ENCODE peak calls at places on chromosome 20, in four cellular contexts. One of them, this sample, is unnamed.
A peak's percentile ranks its signal among the peaks of the same experiment; 100 is the strongest.

GRCh38 chr20:35151739-35152138 is 4.6 kb upstream of the EDEM2 start:
- DNase-seq in A549: no peak
- DNase-seq in osteocyte: no peak
- DNase-seq in lower leg skin: no peak
- DNase-seq in this sample: no peak

GRCh38 chr20:7938058-7938457 is 2.2 kb downstream of the HAO1 start:
- DNase-seq in A549: no peak
- DNase-seq in osteocyte: no peak
- DNase-seq in lower leg skin: no peak
- DNase-seq in this sample: no peak

GRCh38 chr20:63094767-63095499 is 88.2 kb upstream of the BHLHE23 start:
- DNase-seq in A549: no peak
- DNase-seq in osteocyte: peak; percentile 76
- DNase-seq in lower leg skin: no peak
- DNase-seq in this sample: peak; percentile 62

GRCh38 chr20:38771621-38772020 is 23.4 kb downstream of the ACTR5 start:
- DNase-seq in A549: no peak
- DNase-seq in osteocyte: no peak
- DNase-seq in lower leg skin: no peak
- DNase-seq in this sample: peak; percentile 47

GRCh38 chr20:33262658-33263065 is 20.4 kb upstream of the BPIFB1 start:
- DNase-seq in A549: peak; percentile 68
- DNase-seq in osteocyte: no peak
- DNase-seq in lower leg skin: no peak
- DNase-seq in this sample: no peak

GRCh38 chr20:63052571-63053429 is 46.0 kb upstream of the BHLHE23 start:
- DNase-seq in A549: no peak
- DNase-seq in osteocyte: no peak
- DNase-seq in lower leg skin: no peak
- DNase-seq in this sample: no peak

GRCh38 chr20:3614509-3614908 is 48.7 kb downstream of the GFRA4 start:
- DNase-seq in A549: no peak
- DNase-seq in osteocyte: no peak
- DNase-seq in lower leg skin: no peak
- DNase-seq in this sample: no peak

GRCh38 chr20:33568378-33569289 is 78.7 kb downstream of the CBFA2T2 start:
- DNase-seq in A549: no peak
- DNase-seq in osteocyte: no peak
- DNase-seq in lower leg skin: peak; percentile 47
- DNase-seq in this sample: no peak

GRCh38 chr20:40868568-40869223 is 159.9 kb upstream of the TOP1 start:
- DNase-seq in A549: no peak
- DNase-seq in osteocyte: no peak
- DNase-seq in lower leg skin: no peak
- DNase-seq in this sample: no peak

DNA sequence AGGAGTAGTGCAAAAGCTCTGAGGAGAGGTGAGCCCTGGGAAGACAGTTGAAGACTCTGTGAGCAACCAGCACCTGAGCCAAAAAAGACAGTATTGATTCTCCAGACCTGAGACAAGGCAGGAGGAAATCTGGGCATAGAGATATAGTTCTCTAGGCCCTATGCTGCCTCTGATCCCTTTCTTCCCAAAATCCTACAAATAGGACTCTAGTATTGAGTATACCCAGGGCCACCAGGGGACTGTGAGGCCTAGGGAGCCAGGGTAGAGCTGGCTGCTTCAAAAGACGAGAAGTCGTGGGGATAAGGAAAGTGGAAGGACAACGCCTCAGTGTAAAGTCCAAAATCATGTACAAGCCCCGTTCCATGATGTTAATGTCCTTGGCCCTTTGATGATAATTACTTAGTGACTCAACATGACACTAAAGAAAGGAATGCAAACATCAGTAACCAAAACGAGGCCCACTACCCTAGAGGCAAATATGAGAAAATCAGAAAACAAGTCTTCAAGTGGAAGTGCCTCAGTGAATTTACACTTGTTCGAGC is 197.3 kb upstream of the PROKR2 start:
- DNase-seq in A549: peak; percentile 88
- DNase-seq in osteocyte: no peak
- DNase-seq in lower leg skin: no peak
- DNase-seq in this sample: no peak
- TF ChIP-seq CTCF in A549: no peak
- TF ChIP-seq CTCF in osteocyte: no peak
- TF ChIP-seq CTCF in lower leg skin: no peak
- TF ChIP-seq CTCF in this sample: no peak

DNA sequence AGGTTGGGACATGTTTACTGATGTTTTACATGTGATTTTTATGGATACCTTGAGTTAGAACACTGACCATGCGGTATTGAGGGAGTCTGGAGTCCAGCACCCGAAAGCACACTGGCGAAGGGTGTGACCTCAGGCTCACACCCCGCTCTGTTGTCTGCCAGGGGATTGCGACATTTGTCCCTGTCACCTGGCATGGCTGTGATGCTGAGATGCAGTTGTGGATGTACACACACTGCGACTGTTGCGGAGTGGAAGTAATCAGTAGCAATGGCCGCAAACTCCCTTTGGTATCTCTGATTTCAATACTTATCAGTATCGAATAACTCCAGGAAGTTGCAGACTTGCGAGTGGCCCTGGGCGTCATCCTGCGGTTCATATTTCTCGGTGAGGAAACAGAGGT is 43.2 kb downstream of the CDH4 start:
- DNase-seq in A549: no peak
- DNase-seq in osteocyte: no peak
- DNase-seq in lower leg skin: no peak
- DNase-seq in this sample: no peak
- TF ChIP-seq CTCF in A549: no peak
- TF ChIP-seq CTCF in osteocyte: no peak
- TF ChIP-seq CTCF in lower leg skin: no peak
- TF ChIP-seq CTCF in this sample: no peak

GRCh38 chr20:51333446-51333845 is 209.1 kb downstream of the NFATC2 start:
- DNase-seq in A549: no peak
- DNase-seq in osteocyte: no peak
- DNase-seq in lower leg skin: no peak
- DNase-seq in this sample: no peak

GRCh38 chr20:51334609-51335008 is 207.9 kb downstream of the NFATC2 start:
- DNase-seq in A549: no peak
- DNase-seq in osteocyte: no peak
- DNase-seq in lower leg skin: no peak
- DNase-seq in this sample: no peak

GRCh38 chr20:51337126-51337805 is 205.3 kb downstream of the NFATC2 start:
- DNase-seq in A549: no peak
- DNase-seq in osteocyte: no peak
- DNase-seq in lower leg skin: no peak
- DNase-seq in this sample: no peak

GRCh38 chr20:51333971-51334370 is 208.5 kb downstream of the NFATC2 start:
- DNase-seq in A549: no peak
- DNase-seq in osteocyte: no peak
- DNase-seq in lower leg skin: no peak
- DNase-seq in this sample: no peak

DNA sequence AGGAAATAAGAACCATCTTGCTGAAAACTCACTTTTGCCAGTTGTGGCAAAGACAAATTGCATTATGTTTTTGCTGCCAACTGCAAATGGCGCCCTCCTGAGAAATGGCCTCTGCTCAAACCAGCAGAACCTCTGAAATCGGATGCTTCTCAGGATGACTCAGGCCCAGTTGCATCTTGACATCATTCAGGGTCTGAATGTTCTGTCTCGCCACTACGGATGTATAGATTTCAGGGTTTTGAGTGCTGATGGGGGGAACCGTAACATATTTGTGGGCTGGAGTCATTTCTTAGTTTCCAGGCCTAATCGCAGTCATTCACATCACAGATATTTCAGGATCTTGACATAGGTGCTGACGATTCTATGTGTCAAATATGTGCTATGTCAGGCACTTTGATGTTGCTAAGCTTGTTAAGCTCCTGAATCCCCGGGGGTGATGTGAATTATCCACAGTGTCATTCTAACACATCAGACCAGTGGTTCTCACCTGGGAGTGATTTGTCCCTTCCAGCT is 207.1 kb downstream of the NFATC2 start:
- DNase-seq in A549: peak; percentile 84
- DNase-seq in osteocyte: no peak
- DNase-seq in lower leg skin: no peak
- DNase-seq in this sample: no peak
- TF ChIP-seq CTCF in A549: no peak
- TF ChIP-seq CTCF in osteocyte: peak; percentile 14
- TF ChIP-seq CTCF in lower leg skin: no peak
- TF ChIP-seq CTCF in this sample: no peak

GRCh38 chr20:53201588-53201987 is 229.4 kb downstream of the TSHZ2 start:
- DNase-seq in A549: no peak
- DNase-seq in osteocyte: no peak
- DNase-seq in lower leg skin: no peak
- DNase-seq in this sample: no peak
- TF ChIP-seq CTCF in A549: no peak
- TF ChIP-seq CTCF in osteocyte: no peak
- TF ChIP-seq CTCF in lower leg skin: no peak
- TF ChIP-seq CTCF in this sample: no peak

GRCh38 chr20:60037120-60037499 is 78.9 kb downstream of the CDH26 start:
- DNase-seq in A549: peak; percentile 32
- DNase-seq in osteocyte: peak; percentile 72
- DNase-seq in lower leg skin: no peak
- DNase-seq in this sample: no peak
- TF ChIP-seq CTCF in A549: no peak
- TF ChIP-seq CTCF in osteocyte: peak; percentile 33
- TF ChIP-seq CTCF in lower leg skin: no peak
- TF ChIP-seq CTCF in this sample: no peak

GRCh38 chr20:9974324-9974723 is 60.5 kb upstream of the ANKEF1 start:
- DNase-seq in A549: no peak
- DNase-seq in osteocyte: no peak
- DNase-seq in lower leg skin: no peak
- DNase-seq in this sample: no peak

GRCh38 chr20:9977629-9978028 is 57.2 kb upstream of the ANKEF1 start:
- DNase-seq in A549: no peak
- DNase-seq in osteocyte: no peak
- DNase-seq in lower leg skin: no peak
- DNase-seq in this sample: no peak

GRCh38 chr20:9981834-9982233 is 53.0 kb upstream of the ANKEF1 start:
- DNase-seq in A549: no peak
- DNase-seq in osteocyte: no peak
- DNase-seq in lower leg skin: no peak
- DNase-seq in this sample: no peak

GRCh38 chr20:9978395-9979004 is 56.3 kb upstream of the ANKEF1 start:
- DNase-seq in A549: peak; percentile 94
- DNase-seq in osteocyte: no peak
- DNase-seq in lower leg skin: peak; percentile 66
- DNase-seq in this sample: no peak
- TF ChIP-seq CTCF in A549: peak; percentile 100
- TF ChIP-seq CTCF in osteocyte: peak; percentile 93
- TF ChIP-seq CTCF in lower leg skin: no peak
- TF ChIP-seq CTCF in this sample: peak; percentile 56

DNA sequence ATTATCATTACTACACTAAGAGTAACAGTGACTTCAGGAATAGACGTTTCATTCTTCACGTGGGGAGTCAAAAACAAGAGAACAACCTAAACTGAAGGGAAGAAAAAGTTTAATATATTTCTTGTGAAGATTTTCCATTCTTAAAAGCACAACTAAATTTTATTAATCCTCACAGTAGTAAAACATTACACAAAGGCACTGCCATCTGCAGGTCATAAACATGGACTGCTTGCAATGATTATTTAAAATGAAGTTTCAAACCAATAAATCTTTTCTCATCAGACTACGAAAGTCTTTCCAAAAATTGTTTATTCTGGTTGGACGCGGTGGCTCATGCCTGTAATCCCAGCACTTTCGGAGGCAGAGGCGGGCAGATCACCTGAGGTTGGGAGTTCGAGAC is 2.6 kb downstream of the NCOA5 start:
- DNase-seq in A549: peak; percentile 19
- DNase-seq in osteocyte: no peak
- DNase-seq in lower leg skin: no peak
- DNase-seq in this sample: no peak
- TF ChIP-seq CTCF in A549: peak; percentile 46
- TF ChIP-seq CTCF in osteocyte: peak; percentile 58
- TF ChIP-seq CTCF in lower leg skin: no peak
- TF ChIP-seq CTCF in this sample: no peak

DNA sequence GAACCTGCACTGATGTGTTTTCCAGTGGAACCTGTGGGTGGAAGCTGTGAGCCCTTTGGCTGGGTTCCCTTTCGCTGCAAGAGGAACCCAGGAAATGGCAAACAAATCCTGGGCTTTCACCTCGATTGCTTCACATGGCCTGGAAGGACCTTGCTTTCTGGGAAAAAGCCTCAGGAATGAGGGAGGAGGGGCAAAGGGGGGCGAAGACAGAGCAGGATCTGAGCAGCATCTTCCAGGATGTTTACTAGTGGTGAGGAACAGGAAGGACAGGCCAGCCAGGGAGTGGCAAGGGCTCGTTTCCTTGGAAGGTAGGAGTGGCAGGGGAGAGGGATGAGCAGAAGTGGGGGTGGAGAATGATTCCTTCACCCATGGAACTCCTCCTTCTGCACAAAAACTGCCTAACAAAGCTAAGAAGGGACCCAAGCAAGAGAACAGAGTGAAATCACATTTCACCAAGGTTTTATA is 5.9 kb downstream of the SLC2A10 start:
- DNase-seq in A549: peak; percentile 81
- DNase-seq in osteocyte: no peak
- DNase-seq in lower leg skin: peak; percentile 49
- DNase-seq in this sample: no peak
- TF ChIP-seq CTCF in A549: no peak
- TF ChIP-seq CTCF in osteocyte: no peak
- TF ChIP-seq CTCF in lower leg skin: no peak
- TF ChIP-seq CTCF in this sample: no peak

This sample was measured in coronary artery.